ENCODE peak calls at places on chromosomes 3 and 15, in four cellular contexts. One of them, this sample, is unnamed.

GRCh38 chr3:177945999-177946398 is 590.2 kb upstream of the KCNMB2 start:
- DNase-seq in spleen: no peak
- DNase-seq in mesendoderm: peak
- DNase-seq in nephron progenitor cell: no peak
- DNase-seq in this sample: no peak

GRCh38 chr15:63985221-63986184 is 60.8 kb downstream of the DAPK2 start:
- DNase-seq in spleen: peak
- DNase-seq in mesendoderm: no peak
- DNase-seq in nephron progenitor cell: no peak
- DNase-seq in this sample: peak

GRCh38 chr3:13018039-13018431 is 55.2 kb downstream of the IQSEC1 start:
- DNase-seq in spleen: peak
- DNase-seq in mesendoderm: peak
- DNase-seq in nephron progenitor cell: no peak
- DNase-seq in this sample: peak

GRCh38 chr3:127425505-127426443 is 137.9 kb upstream of the PRR20G start:
- DNase-seq in spleen: peak
- DNase-seq in mesendoderm: no peak
- DNase-seq in nephron progenitor cell: no peak
- DNase-seq in this sample: peak

GRCh38 chr3:197499427-197499826 is 56.3 kb downstream of the BDH1 start:
- DNase-seq in spleen: no peak
- DNase-seq in mesendoderm: no peak
- DNase-seq in nephron progenitor cell: no peak
- DNase-seq in this sample: no peak

GRCh38 chr3:13524979-13525669 is 23.8 kb upstream of the FBLN2 start:
- DNase-seq in spleen: no peak
- DNase-seq in mesendoderm: no peak
- DNase-seq in nephron progenitor cell: no peak
- DNase-seq in this sample: no peak

GRCh38 chr3:46141807-46142206 is 66.3 kb downstream of the CCR1 start:
- DNase-seq in spleen: peak
- DNase-seq in mesendoderm: no peak
- DNase-seq in nephron progenitor cell: no peak
- DNase-seq in this sample: no peak

GRCh38 chr3:167304077-167304476 is 76.0 kb downstream of the ZBBX start:
- DNase-seq in spleen: no peak
- DNase-seq in mesendoderm: peak
- DNase-seq in nephron progenitor cell: no peak
- DNase-seq in this sample: no peak

GRCh38 chr3:55721716-55722484 is 234.8 kb upstream of the WNT5A start:
- DNase-seq in spleen: no peak
- DNase-seq in mesendoderm: peak
- DNase-seq in nephron progenitor cell: peak
- DNase-seq in this sample: no peak

GRCh38 chr3:11362600-11362999 is 90.4 kb downstream of the ATG7 start:
- DNase-seq in spleen: no peak
- DNase-seq in mesendoderm: no peak
- DNase-seq in nephron progenitor cell: no peak
- DNase-seq in this sample: no peak

This sample was measured in cardiac septum.